ENCODE peak calls at places on chromosomes 2 and 18, in seven cellular contexts. One of them, this sample, is unnamed. For H3K9me3 and H3K4me1, the result is how much of the 10 kb centered on the place peaks cover.

GRCh38 chr2:174974131-174974530 is 31.1 kb downstream of the CHN1 start:
- DNase-seq in GM23248: no peak
- DNase-seq in upper lobe of right lung: no peak
- DNase-seq in left ventricle myocardium inferior: no peak
- DNase-seq in testis: no peak
- DNase-seq in right lobe of liver: no peak
- DNase-seq in mammary epithelial cell: no peak
- DNase-seq in this sample: no peak

GRCh38 chr2:20355131-20355530 is 4.5 kb upstream of the PUM2 start:
- DNase-seq in GM23248: peak
- DNase-seq in upper lobe of right lung: no peak
- DNase-seq in left ventricle myocardium inferior: no peak
- DNase-seq in testis: no peak
- DNase-seq in right lobe of liver: no peak
- DNase-seq in mammary epithelial cell: no peak
- DNase-seq in this sample: no peak

GRCh38 chr2:37566517-37566961 is 104.9 kb downstream of the CDC42EP3 start:
- DNase-seq in GM23248: peak
- DNase-seq in upper lobe of right lung: no peak
- DNase-seq in left ventricle myocardium inferior: no peak
- DNase-seq in testis: no peak
- DNase-seq in right lobe of liver: no peak
- DNase-seq in mammary epithelial cell: no peak
- DNase-seq in this sample: peak

GRCh38 chr18:36580266-36580665 is 248.5 kb downstream of the TPGS2 start:
- DNase-seq in GM23248: peak
- DNase-seq in upper lobe of right lung: no peak
- DNase-seq in left ventricle myocardium inferior: peak
- DNase-seq in testis: peak
- DNase-seq in right lobe of liver: no peak
- DNase-seq in mammary epithelial cell: peak
- DNase-seq in this sample: no peak

GRCh38 chr18:58443671-58444070 is 185.2 kb downstream of the ALPK2 start:
- DNase-seq in GM23248: no peak
- DNase-seq in upper lobe of right lung: no peak
- DNase-seq in left ventricle myocardium inferior: no peak
- DNase-seq in testis: no peak
- DNase-seq in right lobe of liver: no peak
- DNase-seq in mammary epithelial cell: no peak
- DNase-seq in this sample: no peak

GRCh38 chr2:127661072-127661618 is 14.2 kb downstream of the LIMS2 start:
- DNase-seq in GM23248: peak
- DNase-seq in upper lobe of right lung: peak
- DNase-seq in left ventricle myocardium inferior: no peak
- DNase-seq in testis: peak
- DNase-seq in right lobe of liver: no peak
- DNase-seq in mammary epithelial cell: no peak
- DNase-seq in this sample: no peak

GRCh38 chr18:21453512-21453862 is 147.0 kb downstream of the ESCO1 start:
- DNase-seq in GM23248: no peak
- DNase-seq in upper lobe of right lung: no peak
- DNase-seq in left ventricle myocardium inferior: no peak
- DNase-seq in testis: no peak
- DNase-seq in right lobe of liver: peak
- DNase-seq in mammary epithelial cell: peak
- DNase-seq in this sample: no peak

GRCh38 chr2:200650195-200650594 is 64.4 kb downstream of the AOX1 start:
- DNase-seq in GM23248: peak
- DNase-seq in upper lobe of right lung: no peak
- DNase-seq in left ventricle myocardium inferior: no peak
- DNase-seq in testis: no peak
- DNase-seq in right lobe of liver: no peak
- DNase-seq in mammary epithelial cell: no peak
- DNase-seq in this sample: no peak

GRCh38 chr2:219947575-219947974 is 320.1 kb downstream of the SLC4A3 start:
- DNase-seq in GM23248: peak
- DNase-seq in upper lobe of right lung: no peak
- DNase-seq in left ventricle myocardium inferior: no peak
- DNase-seq in testis: no peak
- DNase-seq in right lobe of liver: no peak
- DNase-seq in mammary epithelial cell: no peak
- DNase-seq in this sample: no peak

GRCh38 chr18:67290421-67290820 is 226.1 kb downstream of the DSEL start:
- DNase-seq in GM23248: peak
- DNase-seq in upper lobe of right lung: no peak
- DNase-seq in left ventricle myocardium inferior: no peak
- DNase-seq in testis: no peak
- DNase-seq in right lobe of liver: no peak
- DNase-seq in mammary epithelial cell: no peak
- DNase-seq in this sample: no peak

GRCh38 chr2:30206461-30207430 is 24.6 kb upstream of the LBH start:
- DNase-seq in GM23248: peak
- DNase-seq in upper lobe of right lung: no peak
- DNase-seq in left ventricle myocardium inferior: no peak
- DNase-seq in testis: no peak
- DNase-seq in right lobe of liver: no peak
- DNase-seq in mammary epithelial cell: no peak
- DNase-seq in this sample: no peak

GRCh38 chr2:238771639-238772038 is 76.2 kb upstream of the TWIST2 start:
- DNase-seq in GM23248: peak
- DNase-seq in upper lobe of right lung: no peak
- DNase-seq in left ventricle myocardium inferior: no peak
- DNase-seq in testis: no peak
- DNase-seq in right lobe of liver: no peak
- DNase-seq in mammary epithelial cell: no peak
- DNase-seq in this sample: no peak

GRCh38 chr2:105802587-105802986 is 57.9 kb downstream of the NCK2 start:
- DNase-seq in GM23248: no peak
- DNase-seq in upper lobe of right lung: no peak
- DNase-seq in left ventricle myocardium inferior: no peak
- DNase-seq in testis: no peak
- DNase-seq in right lobe of liver: no peak
- DNase-seq in mammary epithelial cell: peak
- DNase-seq in this sample: no peak

GRCh38 chr18:9683418-9684396 is 24.4 kb upstream of the RAB31 start:
- DNase-seq in GM23248: peak
- DNase-seq in upper lobe of right lung: no peak
- DNase-seq in left ventricle myocardium inferior: no peak
- DNase-seq in testis: peak
- DNase-seq in right lobe of liver: no peak
- DNase-seq in mammary epithelial cell: peak
- DNase-seq in this sample: no peak

GRCh38 chr18:59554796-59555195 is 142.4 kb downstream of the CCBE1 start:
- DNase-seq in GM23248: no peak
- DNase-seq in upper lobe of right lung: no peak
- DNase-seq in left ventricle myocardium inferior: no peak
- DNase-seq in testis: no peak
- DNase-seq in right lobe of liver: no peak
- DNase-seq in mammary epithelial cell: peak
- DNase-seq in this sample: no peak

DNA sequence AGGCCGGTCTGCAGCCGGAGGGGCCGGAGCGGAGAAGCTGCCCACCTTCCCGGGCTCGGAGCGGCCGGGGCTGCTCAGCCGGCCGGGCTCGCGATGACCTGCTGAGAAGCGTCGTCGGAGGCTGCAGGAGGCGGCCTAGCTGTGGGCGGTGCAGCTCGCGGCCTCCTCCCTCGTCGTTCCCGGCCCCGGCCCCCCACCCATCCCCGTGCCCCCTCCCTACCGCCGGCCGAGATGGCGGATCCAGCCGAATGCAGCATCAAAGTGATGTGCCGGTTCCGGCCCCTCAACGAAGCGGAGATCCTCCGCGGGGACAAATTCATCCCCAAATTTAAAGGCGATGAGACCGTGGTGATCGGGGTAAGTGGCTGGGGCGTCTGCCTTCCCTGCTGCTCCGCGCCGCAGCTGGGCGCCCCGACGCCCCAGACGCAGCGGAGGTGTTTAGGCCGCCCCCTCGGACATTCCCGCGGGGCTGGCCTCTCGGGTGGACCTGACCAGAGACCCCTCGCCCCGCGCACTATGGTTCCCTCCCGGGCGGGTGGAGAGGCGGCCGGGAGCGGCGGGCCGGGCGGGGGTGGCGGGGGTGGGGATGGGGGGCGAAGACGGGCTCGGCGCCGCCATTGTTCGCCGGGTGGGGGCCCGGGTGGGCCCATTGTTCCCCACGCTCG is 492 bp downstream of the KIF5C start:
- DNase-seq in GM23248: peak
- DNase-seq in upper lobe of right lung: no peak
- DNase-seq in left ventricle myocardium inferior: no peak
- DNase-seq in testis: no peak
- DNase-seq in right lobe of liver: no peak
- DNase-seq in mammary epithelial cell: no peak
- DNase-seq in this sample: no peak
- H3K4me3 ChIP-seq in GM23248: peak
- H3K4me3 ChIP-seq in upper lobe of right lung: peak
- H3K4me3 ChIP-seq in left ventricle myocardium inferior: peak
- H3K4me3 ChIP-seq in testis: peak
- H3K4me3 ChIP-seq in right lobe of liver: peak
- H3K4me3 ChIP-seq in mammary epithelial cell: no peak
- H3K4me3 ChIP-seq in this sample: no peak

DNA sequence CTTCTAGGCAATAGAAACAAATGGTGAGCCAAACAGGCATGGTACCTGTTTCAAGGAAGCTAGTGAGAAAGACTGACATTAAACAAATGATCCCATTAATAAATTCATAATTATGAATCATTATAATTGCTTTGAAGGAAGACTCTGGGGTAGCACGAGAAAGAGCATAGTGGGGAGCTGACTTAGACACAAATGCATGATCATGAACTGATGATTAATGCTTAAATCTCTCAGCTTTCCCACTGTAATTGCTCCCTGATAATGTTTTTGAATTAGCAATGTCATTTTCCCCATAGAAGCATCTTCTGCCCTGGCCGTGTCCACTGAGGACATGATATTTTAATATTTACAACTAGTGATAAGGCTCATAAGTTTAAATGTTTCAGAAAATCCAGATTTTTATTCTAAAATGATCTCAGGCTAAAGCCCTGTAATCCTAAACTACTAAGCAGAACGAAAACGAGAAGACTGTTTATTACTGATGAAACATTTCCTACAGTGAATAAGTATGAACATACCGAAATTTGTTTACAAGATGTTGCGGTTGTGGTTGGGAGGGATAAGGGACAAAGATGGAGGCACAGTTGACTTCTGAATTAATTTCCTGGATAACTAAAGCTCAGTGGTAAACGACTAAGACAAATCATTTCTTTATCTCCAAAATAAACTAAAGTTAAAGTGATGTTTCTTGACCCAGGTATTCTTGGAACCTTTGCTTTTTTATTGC is 47.3 kb upstream of the TACR1 start:
- DNase-seq in GM23248: peak
- DNase-seq in upper lobe of right lung: no peak
- DNase-seq in left ventricle myocardium inferior: no peak
- DNase-seq in testis: no peak
- DNase-seq in right lobe of liver: no peak
- DNase-seq in mammary epithelial cell: no peak
- DNase-seq in this sample: no peak
- H3K9me3 ChIP-seq in GM23248: under half
- H3K9me3 ChIP-seq in upper lobe of right lung: under half
- H3K9me3 ChIP-seq in left ventricle myocardium inferior: half or more
- H3K9me3 ChIP-seq in testis: under half
- H3K9me3 ChIP-seq in right lobe of liver: under half
- H3K9me3 ChIP-seq in mammary epithelial cell: under half
- H3K9me3 ChIP-seq in this sample: under half

DNA sequence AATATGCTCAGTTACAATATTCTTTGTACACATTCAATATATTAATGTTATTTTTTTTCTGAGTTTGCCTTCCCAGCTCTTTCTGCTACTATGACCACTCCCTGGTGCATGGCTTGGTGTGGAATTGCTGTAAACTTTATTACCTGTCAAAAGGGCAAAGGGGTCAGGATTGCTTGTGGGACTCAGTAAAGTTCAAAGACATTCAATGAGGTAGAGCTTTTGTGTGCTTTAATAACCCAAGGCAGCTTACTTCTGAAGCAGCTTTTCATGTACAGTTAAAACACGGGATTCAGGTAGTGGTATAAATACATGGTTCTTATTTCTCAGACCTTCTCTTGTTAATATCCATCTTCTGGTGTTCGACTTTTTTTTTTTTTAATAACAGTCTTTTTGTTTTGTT is 132.8 kb downstream of the MEIS1 start:
- DNase-seq in GM23248: no peak
- DNase-seq in upper lobe of right lung: no peak
- DNase-seq in left ventricle myocardium inferior: no peak
- DNase-seq in testis: no peak
- DNase-seq in right lobe of liver: no peak
- DNase-seq in mammary epithelial cell: no peak
- DNase-seq in this sample: no peak
- H3K4me1 ChIP-seq in GM23248: under half
- H3K4me1 ChIP-seq in upper lobe of right lung: under half
- H3K4me1 ChIP-seq in left ventricle myocardium inferior: under half
- H3K4me1 ChIP-seq in testis: under half
- H3K4me1 ChIP-seq in right lobe of liver: under half
- H3K4me1 ChIP-seq in mammary epithelial cell: under half
- H3K4me1 ChIP-seq in this sample: under half

GRCh38 chr2:217402622-217403383 is 542.9 kb upstream of the TNP1 start:
- DNase-seq in GM23248: no peak
- DNase-seq in upper lobe of right lung: no peak
- DNase-seq in left ventricle myocardium inferior: no peak
- DNase-seq in testis: peak
- DNase-seq in right lobe of liver: no peak
- DNase-seq in mammary epithelial cell: peak
- DNase-seq in this sample: no peak
- H3K4me3 ChIP-seq in GM23248: no peak
- H3K4me3 ChIP-seq in upper lobe of right lung: no peak
- H3K4me3 ChIP-seq in left ventricle myocardium inferior: no peak
- H3K4me3 ChIP-seq in testis: no peak
- H3K4me3 ChIP-seq in right lobe of liver: no peak
- H3K4me3 ChIP-seq in mammary epithelial cell: no peak
- H3K4me3 ChIP-seq in this sample: no peak

GRCh38 chr2:4553219-4553618 is 849.8 kb downstream of the DCDC2C start:
- DNase-seq in GM23248: no peak
- DNase-seq in upper lobe of right lung: no peak
- DNase-seq in left ventricle myocardium inferior: no peak
- DNase-seq in testis: peak
- DNase-seq in right lobe of liver: no peak
- DNase-seq in mammary epithelial cell: no peak
- DNase-seq in this sample: no peak
- H3K9me3 ChIP-seq in GM23248: under half
- H3K9me3 ChIP-seq in upper lobe of right lung: under half
- H3K9me3 ChIP-seq in left ventricle myocardium inferior: under half
- H3K9me3 ChIP-seq in testis: under half
- H3K9me3 ChIP-seq in right lobe of liver: under half
- H3K9me3 ChIP-seq in mammary epithelial cell: under half
- H3K9me3 ChIP-seq in this sample: under half

DNA sequence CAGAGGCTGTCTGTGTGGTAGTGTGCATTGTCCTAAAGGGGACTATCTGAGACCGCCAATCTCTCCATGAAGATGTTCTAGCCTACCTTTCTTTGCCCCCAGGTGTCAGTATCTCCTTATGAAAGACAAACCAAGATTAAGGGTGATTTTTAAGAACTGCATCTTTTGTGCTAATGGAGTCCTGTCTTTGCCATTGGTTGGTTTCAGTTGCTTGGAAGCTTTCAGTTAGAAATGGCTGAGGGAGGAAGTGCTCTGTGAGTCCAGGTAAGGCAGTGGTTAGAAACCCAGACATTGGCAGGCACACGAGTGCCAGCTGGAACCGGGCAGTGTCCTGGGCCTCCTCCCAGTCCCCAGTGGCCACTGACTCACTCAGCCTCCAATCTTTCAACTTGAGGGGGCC is 111.3 kb downstream of the DOCK10 start:
- DNase-seq in GM23248: no peak
- DNase-seq in upper lobe of right lung: no peak
- DNase-seq in left ventricle myocardium inferior: no peak
- DNase-seq in testis: no peak
- DNase-seq in right lobe of liver: no peak
- DNase-seq in mammary epithelial cell: no peak
- DNase-seq in this sample: no peak
- H3K4me1 ChIP-seq in GM23248: under half
- H3K4me1 ChIP-seq in upper lobe of right lung: under half
- H3K4me1 ChIP-seq in left ventricle myocardium inferior: under half
- H3K4me1 ChIP-seq in testis: under half
- H3K4me1 ChIP-seq in right lobe of liver: under half
- H3K4me1 ChIP-seq in mammary epithelial cell: under half
- H3K4me1 ChIP-seq in this sample: under half